ENCODE peak calls at places on chromosomes 7 and 10, in four cellular contexts. W is PC-3, G is GM18507, N is AG10803. M is an unnamed sample.

GRCh38 chr10:105070980-105071379 is 429.9 kb downstream of the SORCS3 start:
- DNase-seq in G (no peak), N (no peak), W (no peak), M (no peak)

GRCh38 chr7:104795616-104796398 is 218.2 kb upstream of the KMT2E start:
- DNase-seq in N (no peak), G (no peak), W (peak; percentile 3), M (no peak)

GRCh38 chr7:132044247-132044646 is 487.8 kb upstream of the PODXL start:
- DNase-seq in G (no peak), N (no peak), W (no peak), M (no peak)

GRCh38 chr10:51186358-51186757 is 112.1 kb downstream of the PRKG1 start:
- DNase-seq in G (no peak), N (peak; percentile 46), W (no peak), M (no peak)

GRCh38 chr10:125640609-125641008 is 42.4 kb downstream of the TEX36 start:
- DNase-seq in G (no peak), W (no peak), N (no peak), M (no peak)

GRCh38 chr10:126491476-126491875 is 103.2 kb upstream of the ADAM12 start:
- DNase-seq in N (no peak), W (no peak), G (no peak), M (no peak)

GRCh38 chr7:100167912-100168323 is 499 bp downstream of the GAL3ST4 start:
- DNase-seq in G (no peak), W (no peak), N (peak; percentile 9), M (no peak)

GRCh38 chr7:130009848-130010688 is 41.1 kb downstream of the ZC3HC1 start:
- DNase-seq in G (no peak), W (peak; percentile 87), N (peak; percentile 88), M (peak; percentile 22)

GRCh38 chr7:78959471-78959870 is 494.0 kb downstream of the MAGI2 start:
- DNase-seq in G (no peak), W (peak; percentile 92), N (no peak), M (no peak)

GRCh38 chr10:100238429-100238828 is 9.0 kb upstream of the CHUK start:
- DNase-seq in G (no peak), N (no peak), W (no peak), M (no peak)

GRCh38 chr10:15189133-15189881 is 20.8 kb upstream of the NMT2 start:
- DNase-seq in G (no peak), N (no peak), W (no peak), M (no peak)

GRCh38 chr10:44183667-44184632 is 200.9 kb downstream of the CXCL12 start:
- DNase-seq in N (peak; percentile 93), W (no peak), G (no peak), M (no peak)

GRCh38 chr10:28411648-28412047 is 108.8 kb upstream of the MPP7 start:
- DNase-seq in N (no peak), W (peak; percentile 38), G (no peak), M (no peak)

GRCh38 chr7:148483515-148483914 is 107.1 kb upstream of the C7orf33 start:
- DNase-seq in W (no peak), G (no peak), N (no peak), M (no peak)

GRCh38 chr7:7772385-7772784 is 54.0 kb upstream of the RPA3 start:
- DNase-seq in W (no peak), N (no peak), G (no peak), M (no peak)

GRCh38 chr10:72260588-72261322 is 13.0 kb upstream of the DDIT4 start:
- DNase-seq in W (peak; percentile 43), G (peak; percentile 79), N (peak; percentile 72), M (peak; percentile 53)

GRCh38 chr10:61897671-61898434 is 3.6 kb upstream of the ARID5B start:
- DNase-seq in W (peak; percentile 64), G (no peak), N (peak; percentile 59), M (no peak)

GRCh38 chr7:5693529-5693928 is 87.9 kb downstream of the RNF216 start:
- DNase-seq in W (peak; percentile 23), G (peak; percentile 38), N (peak; percentile 78), M (no peak)

GRCh38 chr7:149855368-149856305 is 17.5 kb downstream of the ZNF862 start:
- DNase-seq in N (peak; percentile 51), G (no peak), W (peak; percentile 38), M (no peak)

GRCh38 chr7:100885440-100886141 is 3.9 kb downstream of the UFSP1 start:
- DNase-seq in W (no peak), N (no peak), G (no peak), M (no peak)

GRCh38 chr10:48224979-48225560 is 49.4 kb downstream of the FRMPD2 start:
- DNase-seq in W (no peak), N (peak; percentile 11), G (no peak), M (no peak)

GRCh38 chr10:92692697-92693533 is 3.2 kb downstream of the HHEX start:
- DNase-seq in W (no peak), G (no peak), N (no peak), M (no peak)

GRCh38 chr7:128231021-128231420 is 10.1 kb upstream of the LEP start:
- DNase-seq in W (no peak), G (no peak), N (no peak), M (no peak)

GRCh38 chr10:43197834-43198681 is 59.8 kb downstream of the CSGALNACT2 start:
- DNase-seq in G (no peak), W (peak; percentile 49), N (no peak), M (peak; percentile 17)

GRCh38 chr10:5744849-5745248 is 60.2 kb downstream of the TASOR2 start:
- DNase-seq in G (no peak), N (no peak), W (no peak), M (no peak)

GRCh38 chr7:90680496-90680895 is 84.4 kb downstream of the CDK14 start:
- DNase-seq in W (no peak), G (no peak), N (no peak), M (no peak)

GRCh38 chr10:102113261-102113955 is 6.8 kb downstream of the LDB1 start:
- DNase-seq in W (no peak), N (no peak), G (no peak), M (no peak)

GRCh38 chr7:43758029-43758860 is at the start of gene BLVRA:
- DNase-seq in N (peak; percentile 24), G (peak; percentile 73), W (peak; percentile 44), M (peak; percentile 65)

GRCh38 chr7:2231992-2232765 is 566 bp downstream of the MAD1L1 start:
- DNase-seq in G (no peak), N (peak; percentile 15), W (no peak), M (no peak)

GRCh38 chr10:71213761-71214440 is 1.5 kb downstream of the UNC5B start:
- DNase-seq in G (no peak), W (no peak), N (peak; percentile 94), M (no peak)

GRCh38 chr10:111872591-111872990 is 311.0 kb downstream of the GPAM start:
- DNase-seq in W (no peak), N (no peak), G (no peak), M (no peak)

GRCh38 chr7:129887865-129888264 is 64.9 kb downstream of the UBE2H start:
- DNase-seq in N (no peak), W (no peak), G (no peak), M (no peak)

GRCh38 chr10:122550983-122551382 is 9.6 kb upstream of the DMBT1 start:
- DNase-seq in N (no peak), W (no peak), G (no peak), M (no peak)

GRCh38 chr7:137989590-137989989 is 12.3 kb downstream of the CREB3L2 start:
- DNase-seq in N (no peak), W (no peak), G (no peak), M (no peak)

GRCh38 chr10:99908512-99908911 is 101.2 kb downstream of the DNMBP start:
- DNase-seq in N (no peak), G (no peak), W (no peak), M (no peak)

M was measured in GM19239.